ENCODE peak calls at places on chromosomes 3 and 15, in nine cellular contexts. One of them, this sample, is unnamed.

GRCh38 chr3:116135462-116135861 is 309.8 kb downstream of the LSAMP start:
- DNase-seq in fibroblast of mammary gland: peak; percentile 74
- DNase-seq in HFF-Myc: peak; percentile 29
- DNase-seq in AG04449: peak; percentile 5
- DNase-seq in astrocyte of the cerebellum: peak; percentile 82
- DNase-seq in fibroblast of pulmonary artery: peak; percentile 91
- DNase-seq in neural crest cell: no peak
- DNase-seq in adrenal gland: peak; percentile 30
- DNase-seq in HCT116: no peak
- DNase-seq in this sample: no peak

GRCh38 chr3:129439381-129439816 is 349 bp downstream of the MBD4 start:
- DNase-seq in fibroblast of mammary gland: no peak
- DNase-seq in HFF-Myc: no peak
- DNase-seq in AG04449: no peak
- DNase-seq in astrocyte of the cerebellum: no peak
- DNase-seq in fibroblast of pulmonary artery: no peak
- DNase-seq in neural crest cell: no peak
- DNase-seq in adrenal gland: peak; percentile 52
- DNase-seq in HCT116: no peak
- DNase-seq in this sample: peak; percentile 28

GRCh38 chr3:120488296-120488695 is 37.5 kb upstream of the FSTL1 start:
- DNase-seq in fibroblast of mammary gland: peak; percentile 48
- DNase-seq in HFF-Myc: no peak
- DNase-seq in AG04449: no peak
- DNase-seq in astrocyte of the cerebellum: no peak
- DNase-seq in fibroblast of pulmonary artery: no peak
- DNase-seq in neural crest cell: no peak
- DNase-seq in adrenal gland: no peak
- DNase-seq in HCT116: no peak
- DNase-seq in this sample: no peak

GRCh38 chr3:127407026-127407939 is 119.4 kb upstream of the PRR20G start:
- DNase-seq in fibroblast of mammary gland: no peak
- DNase-seq in HFF-Myc: no peak
- DNase-seq in AG04449: no peak
- DNase-seq in astrocyte of the cerebellum: no peak
- DNase-seq in fibroblast of pulmonary artery: no peak
- DNase-seq in neural crest cell: no peak
- DNase-seq in adrenal gland: no peak
- DNase-seq in HCT116: no peak
- DNase-seq in this sample: no peak

GRCh38 chr3:81769271-81769670 is 7.8 kb upstream of the GBE1 start:
- DNase-seq in fibroblast of mammary gland: no peak
- DNase-seq in HFF-Myc: no peak
- DNase-seq in AG04449: no peak
- DNase-seq in astrocyte of the cerebellum: no peak
- DNase-seq in fibroblast of pulmonary artery: no peak
- DNase-seq in neural crest cell: no peak
- DNase-seq in adrenal gland: no peak
- DNase-seq in HCT116: no peak
- DNase-seq in this sample: no peak

GRCh38 chr3:126036056-126036549 is 47.8 kb downstream of the SLC41A3 start:
- DNase-seq in fibroblast of mammary gland: no peak
- DNase-seq in HFF-Myc: no peak
- DNase-seq in AG04449: no peak
- DNase-seq in astrocyte of the cerebellum: no peak
- DNase-seq in fibroblast of pulmonary artery: no peak
- DNase-seq in neural crest cell: no peak
- DNase-seq in adrenal gland: no peak
- DNase-seq in HCT116: no peak
- DNase-seq in this sample: no peak

GRCh38 chr15:22930782-22931484 is 49.2 kb downstream of the CYFIP1 start:
- DNase-seq in fibroblast of mammary gland: peak; percentile 73
- DNase-seq in HFF-Myc: no peak
- DNase-seq in AG04449: no peak
- DNase-seq in astrocyte of the cerebellum: no peak
- DNase-seq in fibroblast of pulmonary artery: no peak
- DNase-seq in neural crest cell: no peak
- DNase-seq in adrenal gland: peak; percentile 82
- DNase-seq in HCT116: no peak
- DNase-seq in this sample: peak; percentile 77

GRCh38 chr3:186059192-186059591 is 49.7 kb downstream of the ETV5 start:
- DNase-seq in fibroblast of mammary gland: no peak
- DNase-seq in HFF-Myc: no peak
- DNase-seq in AG04449: no peak
- DNase-seq in astrocyte of the cerebellum: no peak
- DNase-seq in fibroblast of pulmonary artery: no peak
- DNase-seq in neural crest cell: no peak
- DNase-seq in adrenal gland: no peak
- DNase-seq in HCT116: no peak
- DNase-seq in this sample: no peak

GRCh38 chr15:63322541-63322940 is 45.1 kb downstream of the APH1B start:
- DNase-seq in fibroblast of mammary gland: peak; percentile 45
- DNase-seq in HFF-Myc: no peak
- DNase-seq in AG04449: peak; percentile 14
- DNase-seq in astrocyte of the cerebellum: peak; percentile 16
- DNase-seq in fibroblast of pulmonary artery: peak; percentile 63
- DNase-seq in neural crest cell: no peak
- DNase-seq in adrenal gland: peak; percentile 58
- DNase-seq in HCT116: no peak
- DNase-seq in this sample: no peak

GRCh38 chr15:33374181-33375006 is 63.6 kb downstream of the RYR3 start:
- DNase-seq in fibroblast of mammary gland: peak; percentile 2
- DNase-seq in HFF-Myc: no peak
- DNase-seq in AG04449: no peak
- DNase-seq in astrocyte of the cerebellum: no peak
- DNase-seq in fibroblast of pulmonary artery: no peak
- DNase-seq in neural crest cell: no peak
- DNase-seq in adrenal gland: no peak
- DNase-seq in HCT116: no peak
- DNase-seq in this sample: no peak

GRCh38 chr3:139339219-139339906 is 4.5 kb upstream of the MRPS22 start:
- DNase-seq in fibroblast of mammary gland: peak; percentile 19
- DNase-seq in HFF-Myc: no peak
- DNase-seq in AG04449: no peak
- DNase-seq in astrocyte of the cerebellum: no peak
- DNase-seq in fibroblast of pulmonary artery: no peak
- DNase-seq in neural crest cell: no peak
- DNase-seq in adrenal gland: peak; percentile 88
- DNase-seq in HCT116: no peak
- DNase-seq in this sample: no peak

GRCh38 chr3:127194601-127195187 is 1.8 kb downstream of the PRR23E start:
- DNase-seq in fibroblast of mammary gland: no peak
- DNase-seq in HFF-Myc: no peak
- DNase-seq in AG04449: no peak
- DNase-seq in astrocyte of the cerebellum: no peak
- DNase-seq in fibroblast of pulmonary artery: no peak
- DNase-seq in neural crest cell: no peak
- DNase-seq in adrenal gland: no peak
- DNase-seq in HCT116: no peak
- DNase-seq in this sample: no peak

GRCh38 chr3:185915642-185916041 is 22.2 kb downstream of the TRA2B start:
- DNase-seq in fibroblast of mammary gland: no peak
- DNase-seq in HFF-Myc: no peak
- DNase-seq in AG04449: no peak
- DNase-seq in astrocyte of the cerebellum: no peak
- DNase-seq in fibroblast of pulmonary artery: no peak
- DNase-seq in neural crest cell: no peak
- DNase-seq in adrenal gland: no peak
- DNase-seq in HCT116: no peak
- DNase-seq in this sample: no peak

GRCh38 chr15:99732711-99733267 is 448 bp downstream of the LYSMD4 start:
- DNase-seq in fibroblast of mammary gland: no peak
- DNase-seq in HFF-Myc: no peak
- DNase-seq in AG04449: no peak
- DNase-seq in astrocyte of the cerebellum: no peak
- DNase-seq in fibroblast of pulmonary artery: no peak
- DNase-seq in neural crest cell: no peak
- DNase-seq in adrenal gland: peak; percentile 15
- DNase-seq in HCT116: no peak
- DNase-seq in this sample: no peak

GRCh38 chr3:61926913-61927312 is 365.5 kb downstream of the PTPRG start:
- DNase-seq in fibroblast of mammary gland: peak; percentile 64
- DNase-seq in HFF-Myc: no peak
- DNase-seq in AG04449: peak; percentile 47
- DNase-seq in astrocyte of the cerebellum: peak; percentile 36
- DNase-seq in fibroblast of pulmonary artery: peak; percentile 84
- DNase-seq in neural crest cell: no peak
- DNase-seq in adrenal gland: no peak
- DNase-seq in HCT116: no peak
- DNase-seq in this sample: peak; percentile 44

GRCh38 chr15:56760186-56760585 is 26.9 kb upstream of the ZNF280D start:
- DNase-seq in fibroblast of mammary gland: peak; percentile 34
- DNase-seq in HFF-Myc: peak; percentile 67
- DNase-seq in AG04449: no peak
- DNase-seq in astrocyte of the cerebellum: peak; percentile 48
- DNase-seq in fibroblast of pulmonary artery: peak; percentile 62
- DNase-seq in neural crest cell: no peak
- DNase-seq in adrenal gland: no peak
- DNase-seq in HCT116: no peak
- DNase-seq in this sample: no peak

GRCh38 chr3:113273604-113274003 is 62.2 kb downstream of the BOC start:
- DNase-seq in fibroblast of mammary gland: no peak
- DNase-seq in HFF-Myc: no peak
- DNase-seq in AG04449: no peak
- DNase-seq in astrocyte of the cerebellum: no peak
- DNase-seq in fibroblast of pulmonary artery: no peak
- DNase-seq in neural crest cell: no peak
- DNase-seq in adrenal gland: no peak
- DNase-seq in HCT116: no peak
- DNase-seq in this sample: no peak

GRCh38 chr3:52358362-52358940 is 42.3 kb downstream of the DNAH1 start:
- DNase-seq in fibroblast of mammary gland: no peak
- DNase-seq in HFF-Myc: no peak
- DNase-seq in AG04449: no peak
- DNase-seq in astrocyte of the cerebellum: no peak
- DNase-seq in fibroblast of pulmonary artery: no peak
- DNase-seq in neural crest cell: no peak
- DNase-seq in adrenal gland: no peak
- DNase-seq in HCT116: no peak
- DNase-seq in this sample: no peak

DNA sequence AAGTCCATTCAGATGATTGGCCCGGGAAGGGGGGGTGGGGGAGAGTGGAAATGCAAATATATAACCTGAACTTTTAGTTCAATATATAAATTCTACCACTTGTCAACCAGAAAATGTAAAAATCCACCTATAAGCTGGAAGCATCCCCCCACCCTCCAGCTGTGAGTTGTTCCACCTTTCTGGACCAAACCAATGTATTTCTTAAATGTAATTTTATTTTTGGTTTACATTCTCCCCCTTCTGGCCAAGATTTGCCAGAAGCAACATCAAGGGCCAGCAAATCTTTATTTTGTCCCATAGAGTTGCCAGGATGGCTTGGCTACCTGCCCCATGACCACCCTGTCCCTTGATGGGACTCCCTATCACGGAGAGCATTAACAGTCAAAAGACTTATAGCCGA is 545.7 kb downstream of the TBL1XR1 start:
- DNase-seq in fibroblast of mammary gland: peak; percentile 2
- DNase-seq in HFF-Myc: no peak
- DNase-seq in AG04449: no peak
- DNase-seq in astrocyte of the cerebellum: no peak
- DNase-seq in fibroblast of pulmonary artery: peak; percentile 1
- DNase-seq in neural crest cell: no peak
- DNase-seq in adrenal gland: no peak
- DNase-seq in HCT116: no peak
- DNase-seq in this sample: no peak
- TF ChIP-seq CTCF in fibroblast of mammary gland: no peak
- TF ChIP-seq CTCF in HFF-Myc: no peak
- TF ChIP-seq CTCF in AG04449: no peak
- TF ChIP-seq CTCF in astrocyte of the cerebellum: no peak
- TF ChIP-seq CTCF in fibroblast of pulmonary artery: no peak
- TF ChIP-seq CTCF in neural crest cell: no peak
- TF ChIP-seq CTCF in adrenal gland: no peak
- TF ChIP-seq CTCF in HCT116: no peak
- TF ChIP-seq CTCF in this sample: no peak

GRCh38 chr15:26355671-26356070 is 417.2 kb downstream of the GABRB3 start:
- DNase-seq in fibroblast of mammary gland: no peak
- DNase-seq in HFF-Myc: no peak
- DNase-seq in AG04449: no peak
- DNase-seq in astrocyte of the cerebellum: no peak
- DNase-seq in fibroblast of pulmonary artery: no peak
- DNase-seq in neural crest cell: no peak
- DNase-seq in adrenal gland: no peak
- DNase-seq in HCT116: no peak
- DNase-seq in this sample: no peak
- TF ChIP-seq CTCF in fibroblast of mammary gland: no peak
- TF ChIP-seq CTCF in HFF-Myc: no peak
- TF ChIP-seq CTCF in AG04449: no peak
- TF ChIP-seq CTCF in astrocyte of the cerebellum: no peak
- TF ChIP-seq CTCF in fibroblast of pulmonary artery: no peak
- TF ChIP-seq CTCF in neural crest cell: no peak
- TF ChIP-seq CTCF in adrenal gland: no peak
- TF ChIP-seq CTCF in HCT116: no peak
- TF ChIP-seq CTCF in this sample: no peak

DNA sequence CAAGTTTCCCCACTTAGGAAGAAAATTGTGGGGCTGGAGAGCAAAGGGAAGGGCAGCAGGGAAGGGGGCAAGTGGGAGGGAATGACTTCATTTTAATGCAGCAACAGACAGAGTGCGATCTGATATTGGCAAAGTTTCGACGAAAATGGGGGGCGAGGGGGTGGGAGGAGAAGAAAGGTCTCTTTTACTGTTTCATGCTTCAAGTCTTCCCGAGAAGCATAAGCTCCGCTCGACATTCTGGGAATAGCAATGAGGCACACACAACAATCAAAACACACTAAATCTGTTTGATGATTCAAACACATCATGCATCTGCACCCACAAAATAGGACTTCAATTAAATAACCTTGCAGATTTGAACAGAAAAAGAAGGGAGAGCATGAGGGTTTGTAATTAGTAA is 284.0 kb upstream of the ATP11B start:
- DNase-seq in fibroblast of mammary gland: no peak
- DNase-seq in HFF-Myc: no peak
- DNase-seq in AG04449: no peak
- DNase-seq in astrocyte of the cerebellum: no peak
- DNase-seq in fibroblast of pulmonary artery: no peak
- DNase-seq in neural crest cell: no peak
- DNase-seq in adrenal gland: no peak
- DNase-seq in HCT116: no peak
- DNase-seq in this sample: no peak
- TF ChIP-seq CTCF in fibroblast of mammary gland: no peak
- TF ChIP-seq CTCF in HFF-Myc: no peak
- TF ChIP-seq CTCF in AG04449: no peak
- TF ChIP-seq CTCF in astrocyte of the cerebellum: no peak
- TF ChIP-seq CTCF in fibroblast of pulmonary artery: no peak
- TF ChIP-seq CTCF in neural crest cell: no peak
- TF ChIP-seq CTCF in adrenal gland: no peak
- TF ChIP-seq CTCF in HCT116: no peak
- TF ChIP-seq CTCF in this sample: no peak

DNA sequence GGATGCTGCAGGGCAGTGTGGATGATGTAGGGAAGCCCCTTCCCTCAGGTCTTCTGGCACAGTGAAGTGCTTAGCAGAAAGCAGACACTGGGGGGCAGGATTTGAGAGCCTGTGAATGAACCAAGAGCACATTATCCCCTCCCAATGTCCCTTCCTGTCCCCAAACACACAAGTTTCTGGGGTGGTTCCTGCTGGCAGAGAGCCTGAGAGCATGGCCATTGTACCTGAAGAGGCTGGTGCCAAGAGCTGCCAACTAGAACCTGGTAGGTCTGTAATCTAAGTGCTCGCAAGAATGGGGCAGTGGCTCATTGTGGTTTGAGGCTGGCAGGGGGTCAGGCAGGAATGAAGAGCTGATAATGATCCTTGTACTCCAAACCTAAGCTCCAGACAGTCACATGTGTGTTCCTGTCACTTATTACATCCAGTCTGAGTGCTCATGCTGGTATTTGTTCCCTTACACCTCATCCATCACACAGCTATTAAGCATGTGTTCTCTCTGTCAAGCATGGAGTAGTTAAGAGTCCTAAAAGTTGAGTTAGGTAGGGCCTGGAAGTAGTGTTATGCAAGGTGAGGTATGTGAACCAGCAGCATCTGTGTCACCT is 6.7 kb upstream of the CCR1 start:
- DNase-seq in fibroblast of mammary gland: no peak
- DNase-seq in HFF-Myc: no peak
- DNase-seq in AG04449: no peak
- DNase-seq in astrocyte of the cerebellum: no peak
- DNase-seq in fibroblast of pulmonary artery: no peak
- DNase-seq in neural crest cell: no peak
- DNase-seq in adrenal gland: no peak
- DNase-seq in HCT116: no peak
- DNase-seq in this sample: no peak
- TF ChIP-seq CTCF in fibroblast of mammary gland: peak; percentile 33
- TF ChIP-seq CTCF in HFF-Myc: peak; percentile 32
- TF ChIP-seq CTCF in AG04449: no peak
- TF ChIP-seq CTCF in astrocyte of the cerebellum: no peak
- TF ChIP-seq CTCF in fibroblast of pulmonary artery: no peak
- TF ChIP-seq CTCF in neural crest cell: peak; percentile 34
- TF ChIP-seq CTCF in adrenal gland: no peak
- TF ChIP-seq CTCF in HCT116: peak; percentile 25
- TF ChIP-seq CTCF in this sample: peak; percentile 53

This sample was measured in bronchial epithelial cell.